ENCODE peak calls at places on chromosomes 7 and 10, in six cellular contexts. R is H1, I is GM12878, Y is HepG2, P is SK-N-SH, X is K562. K is an unnamed sample.

GRCh38 chr7:116706668-116707126 is 34.7 kb downstream of the MET start:
- DNase-seq in R (no peak), I (no peak), Y (no peak), P (no peak), X (no peak), K (no peak)

GRCh38 chr10:95242581-95243317 is 48.1 kb downstream of the PDLIM1 start:
- DNase-seq in R (no peak), I (no peak), Y (peak), P (peak), X (peak), K (peak)

GRCh38 chr7:66741706-66742053 is 1.1 kb downstream of the RABGEF1 start:
- DNase-seq in R (no peak), I (no peak), Y (no peak), P (no peak), X (no peak), K (no peak)

GRCh38 chr10:11680496-11680895 is 61.7 kb upstream of the ECHDC3 start:
- DNase-seq in R (no peak), I (no peak), Y (no peak), P (no peak), X (no peak), K (no peak)

GRCh38 chr10:51425431-51425830 is 274.0 kb downstream of the CSTF2T start:
- DNase-seq in R (no peak), I (no peak), Y (no peak), P (peak), X (no peak), K (no peak)

GRCh38 chr7:4040031-4040928 is 641.8 kb upstream of the FOXK1 start:
- DNase-seq in R (peak), I (no peak), Y (no peak), P (peak), X (no peak), K (no peak)

GRCh38 chr7:2109936-2110585 is 122.7 kb downstream of the MAD1L1 start:
- DNase-seq in R (no peak), I (peak), Y (peak), P (no peak), X (peak), K (no peak)

GRCh38 chr10:86390337-86391120 is 23.9 kb upstream of the GRID1 start:
- DNase-seq in R (no peak), I (no peak), Y (no peak), P (no peak), X (no peak), K (no peak)

GRCh38 chr7:18900801-18901200 is 216.6 kb downstream of the TWIST1 start:
- DNase-seq in R (no peak), I (no peak), Y (no peak), P (no peak), X (no peak), K (no peak)

GRCh38 chr7:152148706-152149105 is 123.2 kb downstream of the GALNT11 start:
- DNase-seq in R (no peak), I (no peak), Y (no peak), P (no peak), X (no peak), K (no peak)

GRCh38 chr7:91098566-91098965 is 165.7 kb upstream of the FZD1 start:
- DNase-seq in R (no peak), I (no peak), Y (no peak), P (no peak), X (no peak), K (no peak)

GRCh38 chr7:154688952-154689351 is 314.0 kb downstream of the PAXIP1 start:
- DNase-seq in R (no peak), I (no peak), Y (no peak), P (no peak), X (no peak), K (no peak)

GRCh38 chr10:73517166-73517888 is 21.5 kb upstream of the PPP3CB start:
- DNase-seq in R (no peak), I (no peak), Y (no peak), P (no peak), X (peak), K (no peak)

GRCh38 chr10:29482591-29483421 is 152.0 kb downstream of the SVIL start:
- DNase-seq in R (no peak), I (no peak), Y (peak), P (peak), X (no peak), K (no peak)

GRCh38 chr10:34290412-34291082 is 524.5 kb downstream of the PARD3 start:
- DNase-seq in R (no peak), I (no peak), Y (peak), P (no peak), X (no peak), K (no peak)

GRCh38 chr10:96124230-96125141 is 5.6 kb upstream of the ZNF518A start:
- DNase-seq in R (peak), I (no peak), Y (peak), P (peak), X (peak), K (peak)

GRCh38 chr10:103192451-103193106 is 493 bp downstream of the NT5C2 start:
- DNase-seq in R (no peak), I (no peak), Y (peak), P (peak), X (peak), K (no peak)

GRCh38 chr7:80771523-80771922 is 133.1 kb downstream of the CD36 start:
- DNase-seq in R (no peak), I (no peak), Y (no peak), P (peak), X (no peak), K (no peak)

GRCh38 chr7:137591444-137591843 is 247.9 kb upstream of the PTN start:
- DNase-seq in R (no peak), I (no peak), Y (no peak), P (no peak), X (peak), K (no peak)

GRCh38 chr7:46791180-46791579 is 790.7 kb downstream of the TNS3 start:
- DNase-seq in R (no peak), I (no peak), Y (no peak), P (no peak), X (no peak), K (no peak)

GRCh38 chr10:31374146-31374696 is 55.2 kb downstream of the ZEB1 start:
- DNase-seq in R (no peak), I (no peak), Y (no peak), P (no peak), X (no peak), K (no peak)

GRCh38 chr10:76881477-76882220 is 756.0 kb downstream of the KCNMA1 start:
- DNase-seq in R (no peak), I (peak), Y (no peak), P (no peak), X (no peak), K (no peak)

GRCh38 chr7:25527665-25528064 is 299.4 kb upstream of the NPVF start:
- DNase-seq in R (no peak), I (no peak), Y (no peak), P (no peak), X (no peak), K (no peak)

GRCh38 chr10:123518765-123519164 is 147.4 kb upstream of the GPR26 start:
- DNase-seq in R (no peak), I (no peak), Y (no peak), P (no peak), X (no peak), K (no peak)

GRCh38 chr7:45573636-45574470 is at the start of gene ADCY1:
- DNase-seq in R (no peak), I (no peak), Y (no peak), P (peak), X (peak), K (peak)

GRCh38 chr7:47470567-47471357 is 111.1 kb downstream of the TNS3 start:
- DNase-seq in R (peak), I (no peak), Y (peak), P (no peak), X (no peak), K (peak)

GRCh38 chr10:92567952-92568600 is 5.8 kb downstream of the IDE start:
- DNase-seq in R (no peak), I (no peak), Y (no peak), P (no peak), X (no peak), K (no peak)

GRCh38 chr10:4120454-4120853 is 335.4 kb upstream of the KLF6 start:
- DNase-seq in R (no peak), I (no peak), Y (no peak), P (no peak), X (no peak), K (no peak)

GRCh38 chr10:87696922-87697714 is 37.4 kb downstream of the PAPSS2 start:
- DNase-seq in R (no peak), I (no peak), Y (no peak), P (no peak), X (no peak), K (no peak)

GRCh38 chr10:87695074-87695473 is 35.4 kb downstream of the PAPSS2 start:
- DNase-seq in R (no peak), I (no peak), Y (no peak), P (no peak), X (no peak), K (no peak)

GRCh38 chr10:87694011-87694794 is 34.5 kb downstream of the PAPSS2 start:
- DNase-seq in R (no peak), I (no peak), Y (no peak), P (no peak), X (no peak), K (peak)

GRCh38 chr10:87691515-87692070 is 31.9 kb downstream of the PAPSS2 start:
- DNase-seq in R (no peak), I (no peak), Y (no peak), P (no peak), X (peak), K (no peak)

DNA sequence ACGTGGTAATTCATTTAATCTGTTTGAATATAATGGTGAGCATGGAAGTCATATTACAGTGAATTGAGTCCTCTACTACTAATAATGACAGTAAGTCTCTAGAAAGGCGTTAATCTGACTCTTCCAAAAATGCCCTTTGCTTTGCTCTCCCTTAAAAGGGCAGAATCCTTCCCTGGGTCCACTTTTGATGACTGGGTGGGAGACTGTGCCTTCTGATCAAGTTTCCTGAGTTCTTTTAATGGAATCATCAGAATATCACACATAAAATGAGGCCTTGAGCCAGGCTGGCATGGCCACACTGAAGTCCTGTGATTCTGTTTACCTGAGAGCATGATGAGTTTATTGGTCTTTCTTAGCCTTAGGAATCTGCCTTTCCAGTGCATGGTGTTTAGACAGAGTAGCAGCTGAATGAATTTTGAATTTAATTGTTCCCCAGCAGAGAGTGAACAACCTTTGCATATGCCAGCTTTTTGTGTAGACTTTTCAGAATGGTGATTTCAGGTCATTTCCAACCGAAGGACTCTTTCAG is 33.3 kb downstream of the PAPSS2 start:
- DNase-seq in R (no peak), I (no peak), Y (no peak), P (no peak), X (no peak), K (no peak)
- TF ChIP-seq JUND in R (no peak), I (no peak), Y (no peak), P (no peak), X (no peak), K (no peak)

GRCh38 chr10:130456616-130457015 is 320.4 kb downstream of the GLRX3 start:
- DNase-seq in R (no peak), I (no peak), Y (no peak), P (no peak), X (no peak), K (no peak)
- TF ChIP-seq JUND in R (no peak), I (no peak), Y (no peak), P (no peak), X (no peak), K (no peak)

GRCh38 chr10:69312537-69312936 is 34.2 kb downstream of the HK1 start:
- DNase-seq in R (no peak), I (no peak), Y (no peak), P (no peak), X (no peak), K (no peak)
- TF ChIP-seq JUND in R (no peak), I (no peak), Y (no peak), P (no peak), X (no peak), K (no peak)

GRCh38 chr10:43114031-43114742 is 24.1 kb upstream of the CSGALNACT2 start:
- DNase-seq in R (no peak), I (no peak), Y (no peak), P (no peak), X (no peak), K (no peak)

GRCh38 chr10:43115881-43116595 is 22.2 kb upstream of the CSGALNACT2 start:
- DNase-seq in R (no peak), I (no peak), Y (no peak), P (no peak), X (no peak), K (no peak)

GRCh38 chr10:43116596-43116995 is 21.6 kb upstream of the CSGALNACT2 start:
- DNase-seq in R (no peak), I (no peak), Y (no peak), P (no peak), X (no peak), K (no peak)

GRCh38 chr10:43113201-43113893 is 24.9 kb upstream of the CSGALNACT2 start:
- DNase-seq in R (no peak), I (no peak), Y (no peak), P (no peak), X (no peak), K (no peak)

DNA sequence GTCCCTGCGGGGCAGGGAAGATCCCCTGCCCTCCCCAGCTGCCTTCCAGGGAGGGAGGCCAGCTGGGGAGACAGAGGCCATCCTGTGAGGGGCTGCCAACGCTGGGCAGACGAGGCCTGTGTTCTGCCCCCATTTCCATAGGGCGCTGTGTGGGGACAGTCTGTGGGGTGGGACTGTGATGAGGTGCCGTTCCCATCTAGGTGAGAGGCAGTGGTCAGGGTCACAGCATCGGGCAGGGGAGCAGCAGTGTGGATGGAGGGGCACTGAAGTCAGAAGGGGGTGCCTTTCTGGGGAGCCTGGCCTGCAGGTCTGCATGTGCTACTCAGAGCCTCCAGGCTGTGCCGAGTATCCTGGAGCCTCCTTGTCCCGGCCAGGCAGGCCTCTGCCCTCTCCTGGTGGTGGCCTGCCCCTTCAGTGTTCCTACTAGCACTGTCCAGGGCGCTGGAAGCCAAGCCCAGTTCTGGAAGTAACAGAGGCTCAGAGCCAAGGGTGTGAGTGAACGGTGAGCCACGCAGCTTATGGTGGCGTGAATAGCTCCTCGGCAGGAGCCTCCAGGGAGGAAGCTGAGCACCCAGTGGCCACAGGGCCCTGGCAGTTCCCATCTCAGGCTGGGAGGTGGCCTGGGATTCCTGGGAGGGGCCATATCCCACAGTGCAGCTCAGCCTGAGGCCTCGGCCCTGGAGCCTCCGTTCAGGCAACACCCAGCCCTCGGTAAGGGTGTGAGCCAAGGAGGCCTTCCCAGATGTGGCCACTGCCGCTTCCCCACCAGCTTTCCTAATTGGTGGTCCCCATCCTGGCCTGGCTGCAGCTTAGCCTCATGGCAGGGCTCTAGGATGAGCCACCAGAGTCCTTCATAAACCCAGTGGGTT is 23.3 kb upstream of the CSGALNACT2 start:
- DNase-seq in R (no peak), I (no peak), Y (no peak), P (no peak), X (no peak), K (no peak)
- TF ChIP-seq JUND in R (no peak), I (no peak), Y (no peak), P (no peak), X (no peak), K (no peak)

K was measured in T47D.